ENCODE peak calls at places on chromosomes 16 and 17, in eight cellular contexts. L, I, X, H, R, S, E and A are unnamed samples.
A peak's percentile ranks its signal among the peaks of the same experiment; 100 is the strongest.

GRCh38 chr16:67936124-67936875 is at the start of gene PSMB10:
- DNase-seq in L (no peak), I (no peak), X (peak; percentile 78), H (peak; percentile 41), R (peak; percentile 35), S (peak; percentile 30), E (peak; percentile 56), A (peak; percentile 72)

GRCh38 chr17:82978765-82979349 is 100.6 kb upstream of the METRNL start:
- DNase-seq in L (no peak), I (no peak), X (no peak), H (no peak), R (no peak), S (no peak), E (no peak), A (no peak)

GRCh38 chr16:86026916-86027315 is 128.0 kb downstream of the IRF8 start:
- DNase-seq in L (no peak), I (no peak), X (no peak), H (no peak), R (no peak), S (no peak), E (no peak), A (no peak)

GRCh38 chr16:1612320-1613111 is at the start of gene CRAMP1:
- DNase-seq in L (no peak), I (peak; percentile 27), X (no peak), H (no peak), R (no peak), S (no peak), E (peak; percentile 40), A (no peak)

GRCh38 chr17:19510903-19511302 is 22.8 kb upstream of the SLC47A1 start:
- DNase-seq in L (no peak), I (no peak), X (no peak), H (no peak), R (no peak), S (no peak), E (no peak), A (no peak)

GRCh38 chr16:15766918-15767317 is 89.9 kb downstream of the MYH11 start:
- DNase-seq in L (no peak), I (no peak), X (no peak), H (no peak), R (no peak), S (no peak), E (no peak), A (no peak)

GRCh38 chr16:88566158-88566557 is 4.0 kb upstream of the ZC3H18 start:
- DNase-seq in L (peak; percentile 34), I (no peak), X (no peak), H (no peak), R (no peak), S (no peak), E (no peak), A (no peak)

GRCh38 chr16:15052747-15053476 is 3.0 kb downstream of the NTAN1 start:
- DNase-seq in L (no peak), I (no peak), X (no peak), H (no peak), R (no peak), S (no peak), E (no peak), A (no peak)

DNA sequence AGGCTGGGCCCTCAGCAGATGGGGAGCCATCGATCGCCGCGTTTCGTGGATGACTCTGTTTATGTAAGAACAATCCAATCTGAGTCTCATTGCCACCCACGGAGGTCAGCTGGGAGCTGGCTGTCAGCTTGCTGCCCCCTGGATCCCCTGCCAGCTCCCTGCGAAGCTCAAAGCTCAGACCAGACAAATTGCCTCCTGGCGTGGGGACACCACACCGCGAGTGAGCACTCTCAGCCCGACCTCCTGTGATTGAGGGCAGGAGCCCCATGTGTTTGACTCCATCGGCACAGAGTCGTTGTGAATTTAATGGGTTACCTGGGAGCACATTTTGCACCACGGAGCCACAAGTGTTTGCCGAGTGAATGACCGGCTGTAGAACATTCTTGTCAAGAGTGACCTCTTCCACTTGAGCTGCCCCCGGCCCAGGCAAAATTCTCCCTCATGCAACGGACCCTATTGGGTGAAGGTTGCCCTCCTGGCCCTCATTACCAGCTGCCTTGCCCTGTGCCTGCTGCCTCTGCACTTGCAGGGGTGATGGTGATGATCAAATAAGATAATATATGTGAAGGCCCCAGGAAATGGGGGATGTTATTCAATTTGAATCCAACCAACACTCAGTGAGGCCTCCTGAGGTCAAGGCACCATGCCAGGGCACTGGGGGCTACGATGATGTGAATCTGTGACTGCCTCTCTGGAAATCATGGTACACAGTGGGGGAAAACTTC is 7.6 kb upstream of the GFAP start:
- DNase-seq in L (no peak), I (no peak), X (peak; percentile 37), H (no peak), R (no peak), S (no peak), E (no peak), A (no peak)
- TF ChIP-seq POLR2A in L (no peak), I (no peak), X (no peak), H (no peak), R (no peak), S (no peak), E (no peak), A (no peak)

GRCh38 chr17:50093246-50093645 is 1.9 kb upstream of the PDK2 start:
- DNase-seq in L (no peak), I (no peak), X (no peak), H (no peak), R (no peak), S (no peak), E (no peak), A (no peak)

GRCh38 chr17:50094753-50095616 is at the start of gene PDK2:
- DNase-seq in L (peak; percentile 96), I (peak; percentile 98), X (peak; percentile 97), H (peak; percentile 98), R (peak; percentile 90), S (peak; percentile 96), E (peak; percentile 97), A (peak; percentile 98)

GRCh38 chr17:50093807-50094206 is 1.3 kb upstream of the PDK2 start:
- DNase-seq in L (no peak), I (no peak), X (no peak), H (no peak), R (no peak), S (no peak), E (no peak), A (no peak)

GRCh38 chr17:50095626-50096037 is 481 bp downstream of the PDK2 start:
- DNase-seq in L (no peak), I (no peak), X (no peak), H (no peak), R (no peak), S (no peak), E (no peak), A (no peak)

DNA sequence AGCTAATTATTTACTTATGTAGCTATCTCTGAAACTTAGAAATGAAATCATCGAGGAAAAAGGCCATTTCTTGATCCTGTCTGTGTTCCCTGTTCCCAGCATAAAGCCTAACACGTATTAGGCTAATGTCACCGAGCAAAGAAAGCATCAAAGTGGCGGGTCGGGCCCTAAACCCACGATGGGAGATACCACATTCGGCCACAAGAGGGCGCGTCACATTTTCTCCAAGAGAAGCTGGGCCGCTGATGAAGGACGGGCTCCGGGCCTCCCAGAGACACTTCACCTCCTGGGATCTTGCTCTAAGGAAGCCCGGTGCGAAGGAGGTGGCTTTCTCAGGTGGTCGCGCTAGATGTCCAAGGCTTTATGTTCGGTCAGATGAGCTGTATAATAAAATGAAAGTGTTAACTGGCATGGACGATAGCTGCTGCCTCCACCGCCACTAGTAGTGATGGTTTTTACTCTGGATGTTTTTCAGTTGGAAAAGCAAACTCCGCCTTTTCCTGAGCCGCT is 853 bp upstream of the PDK2 start:
- DNase-seq in L (peak; percentile 88), I (peak; percentile 91), X (peak; percentile 94), H (peak; percentile 95), R (no peak), S (peak; percentile 91), E (peak; percentile 91), A (peak; percentile 91)
- H3K4me3 ChIP-seq in L (peak overlapping the region; percentile 96), I (peak overlapping the region; percentile 76), X (peak overlapping the region; percentile 98), H (peak overlapping the region; percentile 80), R (peak overlapping the region; percentile 98), S (peak overlapping the region; percentile 76), E (peak overlapping the region; percentile 69), A (peak overlapping the region; percentile 83)

GRCh38 chr17:55620023-55620422 is 102.6 kb downstream of the TMEM100 start:
- DNase-seq in L (no peak), I (no peak), X (no peak), H (no peak), R (no peak), S (no peak), E (no peak), A (no peak)

GRCh38 chr17:55625516-55625915 is 97.1 kb downstream of the TMEM100 start:
- DNase-seq in L (no peak), I (no peak), X (no peak), H (no peak), R (no peak), S (no peak), E (no peak), A (no peak)

GRCh38 chr17:55622547-55622946 is 100.1 kb downstream of the TMEM100 start:
- DNase-seq in L (no peak), I (no peak), X (no peak), H (no peak), R (no peak), S (no peak), E (no peak), A (no peak)

GRCh38 chr17:55620945-55621344 is 101.7 kb downstream of the TMEM100 start:
- DNase-seq in L (no peak), I (no peak), X (no peak), H (no peak), R (no peak), S (no peak), E (no peak), A (no peak)

GRCh38 chr17:55624789-55625433 is 97.8 kb downstream of the TMEM100 start:
- DNase-seq in L (no peak), I (no peak), X (no peak), H (no peak), R (no peak), S (no peak), E (no peak), A (no peak)
- H3K27ac ChIP-seq in L (no peak overlapping the region), I (no peak overlapping the region), X (no peak overlapping the region), H (no peak overlapping the region), R (no peak overlapping the region), S (no peak overlapping the region), E (no peak overlapping the region), A (no peak overlapping the region)

GRCh38 chr16:51429041-51429440 is 278.0 kb upstream of the SALL1 start:
- DNase-seq in L (no peak), I (no peak), X (no peak), H (no peak), R (no peak), S (no peak), E (no peak), A (no peak)

GRCh38 chr16:51431517-51432241 is 280.6 kb upstream of the SALL1 start:
- DNase-seq in L (no peak), I (peak; percentile 30), X (no peak), H (no peak), R (no peak), S (no peak), E (no peak), A (no peak)

GRCh38 chr16:51434567-51435198 is 283.6 kb upstream of the SALL1 start:
- DNase-seq in L (no peak), I (no peak), X (no peak), H (no peak), R (no peak), S (no peak), E (no peak), A (no peak)

GRCh38 chr16:51430716-51431369 is 279.8 kb upstream of the SALL1 start:
- DNase-seq in L (no peak), I (no peak), X (no peak), H (no peak), R (no peak), S (no peak), E (no peak), A (no peak)

DNA sequence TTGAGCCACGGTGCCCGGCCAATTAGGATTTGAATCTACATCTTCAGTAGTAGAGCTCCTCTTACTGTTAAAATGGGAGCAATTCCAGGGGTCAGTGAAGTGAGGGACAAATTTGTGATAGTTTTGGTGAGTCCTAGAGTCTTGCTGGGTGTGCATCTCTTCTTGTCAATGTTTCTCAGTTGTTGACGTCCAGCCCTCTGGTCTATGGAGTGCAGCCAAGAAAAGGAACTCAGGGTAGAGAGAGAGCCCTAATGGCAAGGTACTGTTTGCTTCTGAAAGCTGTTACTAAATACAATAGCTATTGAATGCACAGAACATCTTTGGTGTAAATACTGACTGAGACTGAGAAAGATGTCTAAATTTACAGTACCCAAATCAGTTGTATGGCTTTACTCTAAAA is 282.5 kb upstream of the SALL1 start:
- DNase-seq in L (no peak), I (no peak), X (no peak), H (no peak), R (no peak), S (no peak), E (no peak), A (no peak)
- TF ChIP-seq POLR2A in L (no peak), I (no peak), X (no peak), H (no peak), R (no peak), S (no peak), E (no peak), A (no peak)